ENCODE peak calls at places on chromosomes 16 and 17, in four cellular contexts. M is neural crest cell, E is Calu3, V is body of pancreas. R is an unnamed sample.

GRCh38 chr17:6546069-6546718 is 10.2 kb downstream of the PITPNM3 start:
- DNase-seq in V (no peak), E (no peak), M (no peak), R (no peak)

GRCh38 chr17:82884341-82884871 is 44.6 kb upstream of the ZNF750 start:
- DNase-seq in V (no peak), E (no peak), M (no peak), R (no peak)

GRCh38 chr16:89051521-89052166 is 42.0 kb upstream of the ACSF3 start:
- DNase-seq in V (no peak), E (no peak), M (no peak), R (peak)

GRCh38 chr16:89491238-89491869 is 993 bp upstream of the ANKRD11 start:
- DNase-seq in V (no peak), M (no peak), E (no peak), R (no peak)

GRCh38 chr16:50591800-50592771 is 43.9 kb downstream of the NKD1 start:
- DNase-seq in V (peak), E (peak), M (no peak), R (no peak)

GRCh38 chr17:57097832-57098421 is 12.9 kb downstream of the AKAP1 start:
- DNase-seq in V (peak), M (no peak), E (no peak), R (no peak)

GRCh38 chr17:74767111-74767516 is 9.0 kb downstream of the NAT9 start:
- DNase-seq in M (no peak), E (no peak), V (peak), R (no peak)

GRCh38 chr16:78127130-78127529 is 27.7 kb downstream of the WWOX start:
- DNase-seq in V (no peak), E (no peak), M (no peak), R (no peak)

DNA sequence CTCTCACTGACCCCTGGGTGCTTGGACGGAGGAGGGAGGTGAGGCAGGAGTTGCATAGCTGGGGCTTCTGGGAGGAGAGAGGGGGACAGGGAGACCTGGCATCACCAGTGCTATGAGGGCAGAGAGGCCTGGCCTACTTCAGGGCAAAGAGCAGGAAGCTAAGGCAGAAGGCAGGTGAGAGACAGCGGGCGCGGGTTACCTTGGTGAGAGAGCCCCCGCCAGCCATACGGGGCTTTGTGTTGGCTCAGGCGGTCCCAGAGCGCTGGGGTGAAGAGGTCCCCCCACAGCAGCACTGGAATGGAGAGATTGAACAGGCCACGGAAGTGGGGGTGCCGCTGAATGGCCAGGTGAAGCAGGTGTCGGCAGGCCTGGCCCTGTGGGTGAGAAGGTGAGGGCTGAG is 11.5 kb downstream of the ST6GALNAC2 start:
- DNase-seq in E (no peak), M (no peak), V (no peak), R (no peak)
- TF ChIP-seq CTCF in E (no peak), M (no peak), V (no peak), R (no peak)

GRCh38 chr16:57146735-57147134 is 39.1 kb downstream of the PSME3IP1 start:
- DNase-seq in E (peak), M (no peak), V (no peak), R (peak)
- TF ChIP-seq CTCF in E (peak), M (peak), V (no peak), R (peak)

DNA sequence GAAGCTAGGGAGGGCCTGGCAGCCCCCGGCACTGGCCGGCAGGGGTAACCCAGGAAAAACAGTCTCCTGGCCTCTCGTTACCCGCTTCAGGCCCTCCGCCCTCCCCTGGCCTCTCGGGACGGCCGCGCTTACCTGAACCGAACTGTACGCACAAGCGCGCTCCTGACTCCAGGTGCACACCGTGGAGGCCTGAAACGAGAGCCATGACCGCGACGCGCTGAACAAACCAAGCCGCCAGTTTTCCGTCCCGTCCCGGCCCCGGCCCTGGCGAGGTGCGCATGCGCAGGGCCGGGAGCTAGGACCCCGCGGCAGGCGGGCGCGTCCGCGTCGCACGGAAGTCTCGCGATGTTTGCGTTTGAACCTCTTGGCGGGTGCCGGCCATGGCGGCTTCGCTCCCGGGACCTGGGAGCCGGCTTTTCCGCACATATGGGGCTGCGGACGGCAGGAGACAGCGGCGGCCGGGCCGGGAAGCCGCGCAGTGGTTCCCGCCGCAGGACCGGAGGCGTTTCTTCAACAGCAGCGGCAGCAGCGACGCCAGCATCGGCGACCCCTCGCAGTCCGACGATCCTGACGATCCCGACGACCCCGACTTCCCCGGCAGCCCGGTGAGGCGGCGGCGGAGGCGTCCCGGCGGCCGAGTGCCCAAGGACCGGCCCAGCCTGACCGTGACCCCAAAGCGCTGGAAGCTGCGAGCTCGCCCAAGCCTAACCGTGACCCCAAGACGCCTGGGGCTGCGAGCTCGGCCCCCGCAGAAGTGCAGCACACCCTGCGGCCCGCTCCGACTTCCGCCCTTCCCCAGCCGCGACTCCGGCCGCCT is at the start of gene HASPIN:
- DNase-seq in E (peak), M (peak), V (peak), R (peak)
- TF ChIP-seq CTCF in E (no peak), M (peak), V (no peak), R (peak)

GRCh38 chr17:47978324-47978723 is 7.4 kb downstream of the CDK5RAP3 start:
- DNase-seq in E (peak), M (peak), V (peak), R (peak)
- TF ChIP-seq CTCF in E (peak), M (peak), V (peak), R (peak)

DNA sequence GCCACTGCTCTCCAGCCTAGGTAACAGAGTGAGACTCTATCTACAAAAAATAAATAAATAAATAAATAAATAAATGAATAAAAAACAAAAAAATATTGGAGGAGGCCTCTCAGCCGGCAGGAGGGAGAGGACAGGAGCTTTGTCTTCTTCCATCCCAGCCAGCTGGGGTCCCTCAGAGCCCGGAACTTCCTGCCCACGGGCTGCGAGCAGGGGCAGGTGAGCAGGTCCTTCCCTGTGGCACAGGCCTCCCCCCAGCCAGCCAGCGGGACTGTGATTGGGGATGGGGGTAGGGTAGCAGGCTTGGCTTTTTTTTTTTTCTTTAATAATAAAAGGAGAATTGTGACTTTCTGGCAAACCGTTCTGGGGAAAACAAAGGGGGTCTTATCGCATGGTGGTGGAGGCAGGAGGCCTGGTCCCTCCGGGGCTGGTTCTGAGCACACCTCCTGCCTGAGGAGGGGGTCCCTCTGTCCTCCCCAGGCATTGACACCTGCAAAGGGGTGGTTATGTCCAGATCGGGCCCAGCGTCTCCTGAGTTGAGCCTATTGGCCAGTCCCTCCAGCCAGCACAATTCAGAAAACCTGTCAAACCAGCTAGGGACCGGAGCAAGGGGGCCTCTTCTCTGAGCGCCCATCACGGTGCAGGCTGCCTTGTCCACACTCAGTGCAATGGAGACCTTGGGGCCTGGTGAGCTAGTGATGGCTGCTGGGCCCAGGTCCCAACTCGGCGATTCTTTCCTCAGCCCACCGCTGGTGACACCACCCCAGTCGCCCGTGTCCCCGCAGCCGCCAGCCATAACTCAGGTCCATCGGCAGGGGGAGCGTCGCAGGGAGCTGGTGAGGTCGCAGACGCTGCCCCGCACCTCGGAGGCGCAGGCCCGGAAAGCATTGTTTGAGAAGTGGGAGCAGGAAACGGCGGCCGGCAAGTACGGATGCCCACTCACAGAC is 10.3 kb downstream of the SMTNL2 start:
- DNase-seq in M (peak), E (peak), V (peak), R (peak)
- TF ChIP-seq CTCF in M (peak), E (no peak), V (peak), R (no peak)

GRCh38 chr16:27515874-27516353 is 33.8 kb downstream of the GTF3C1 start:
- DNase-seq in E (peak), M (peak), V (peak), R (peak)
- TF ChIP-seq CTCF in E (peak), M (peak), V (peak), R (peak)

GRCh38 chr17:63635313-63635712 is 13.1 kb downstream of the MAP3K3 start:
- DNase-seq in M (no peak), V (no peak), E (no peak), R (no peak)
- TF ChIP-seq CTCF in M (no peak), V (no peak), E (no peak), R (no peak)

GRCh38 chr17:76540381-76541300 is 797 bp downstream of the PRCD start:
- DNase-seq in V (peak), M (peak), E (peak), R (peak)
- TF ChIP-seq CTCF in V (no peak), M (peak), E (peak), R (no peak)

GRCh38 chr17:2172447-2172938 is 117.6 kb downstream of the HIC1 start:
- DNase-seq in V (peak), M (peak), E (no peak), R (peak)

GRCh38 chr17:2174048-2174447 is 119.1 kb downstream of the HIC1 start:
- DNase-seq in M (no peak), V (no peak), E (no peak), R (no peak)

GRCh38 chr17:2171725-2172446 is 117.0 kb downstream of the HIC1 start:
- DNase-seq in E (no peak), M (no peak), V (peak), R (peak)

GRCh38 chr17:2173005-2173404 is 118.1 kb downstream of the HIC1 start:
- DNase-seq in V (peak), M (no peak), E (no peak), R (no peak)

GRCh38 chr17:2170023-2170422 is 115.1 kb downstream of the HIC1 start:
- DNase-seq in M (no peak), V (no peak), E (no peak), R (no peak)
- TF ChIP-seq CTCF in M (peak), V (no peak), E (no peak), R (no peak)